ENCODE peak calls at places on chromosomes 5 and 9, in nine cellular contexts. W is OCI-LY7; A is stimulated activated CD8-positive, alpha-beta memory T cell treated with anti-CD3 and anti-CD28 coated beads, Interleukin-4, amount 100 ng/mL, for 1 hour; H is left lobe of liver; K is NAMALWA; Q is GM23248; N is HuH-7; U is fibroblast of the conjunctiva; E is anterior cingulate cortex. G is an unnamed sample.

GRCh38 chr5:107937198-107937597 is 266.5 kb upstream of the EFNA5 start:
- DNase-seq in E (no peak), U (no peak), H (no peak), K (no peak), W (no peak), A (no peak), Q (no peak), N (peak; percentile 5), G (no peak)

GRCh38 chr9:119343161-119343720 is 26.0 kb downstream of the BRINP1 start:
- DNase-seq in U (no peak), Q (no peak), N (no peak), H (no peak), A (no peak), E (no peak), K (no peak), W (no peak), G (no peak)

GRCh38 chr5:169696621-169697517 is 59.8 kb downstream of the DOCK2 start:
- DNase-seq in A (no peak), H (no peak), W (no peak), K (no peak), E (no peak), U (peak; percentile 43), Q (peak; percentile 79), N (no peak), G (no peak)

GRCh38 chr5:137615171-137615775 is 116.1 kb upstream of the SPOCK1 start:
- DNase-seq in H (no peak), E (no peak), Q (no peak), U (no peak), A (no peak), W (no peak), K (no peak), N (no peak), G (no peak)

GRCh38 chr5:177505075-177505474 is 4.6 kb downstream of the DOK3 start:
- DNase-seq in U (no peak), E (no peak), N (no peak), A (no peak), Q (no peak), W (peak; percentile 70), K (no peak), H (no peak), G (no peak)

GRCh38 chr5:62299600-62299999 is 6.4 kb upstream of the KIF2A start:
- DNase-seq in W (no peak), E (no peak), H (no peak), A (no peak), U (no peak), Q (no peak), N (no peak), K (no peak), G (no peak)

GRCh38 chr5:106521701-106522100 is 1149.0 kb downstream of the EFNA5 start:
- DNase-seq in N (no peak), W (no peak), U (peak; percentile 31), E (peak; percentile 16), Q (peak; percentile 13), K (no peak), A (no peak), H (no peak), G (no peak)

GRCh38 chr5:135155616-135156214 is 121.7 kb upstream of the PITX1 start:
- DNase-seq in E (no peak), U (no peak), N (no peak), A (no peak), W (no peak), K (no peak), H (no peak), Q (no peak), G (no peak)

GRCh38 chr9:90600029-90600428 is 42.6 kb downstream of the DIRAS2 start:
- DNase-seq in E (no peak), W (no peak), K (no peak), U (no peak), H (no peak), N (no peak), Q (no peak), A (no peak), G (no peak)

GRCh38 chr5:60248900-60249299 is 355.4 kb upstream of the PDE4D start:
- DNase-seq in E (no peak), H (no peak), K (peak; percentile 60), Q (no peak), A (no peak), W (peak; percentile 84), N (no peak), U (no peak), G (no peak)

GRCh38 chr5:78467744-78468357 is 107.4 kb downstream of the SCAMP1 start:
- DNase-seq in H (no peak), U (peak; percentile 59), W (peak; percentile 70), Q (peak; percentile 80), K (peak; percentile 47), A (no peak), N (peak; percentile 6), E (no peak), G (no peak)

GRCh38 chr5:73274870-73275756 is 102.1 kb downstream of the TMEM174 start:
- DNase-seq in K (no peak), H (no peak), N (no peak), E (peak; percentile 61), Q (peak; percentile 79), A (no peak), W (no peak), U (peak; percentile 43), G (no peak)

GRCh38 chr9:76592105-76593010 is 133.4 kb downstream of the GCNT1 start:
- DNase-seq in Q (peak; percentile 53), H (no peak), A (no peak), W (no peak), N (no peak), U (peak; percentile 14), K (no peak), E (no peak), G (no peak)

G was measured in NCI-H187.